ENCODE peak calls at places on chromosomes 11 and 22, in seven cellular contexts. S, G, Y, I, T, D and R are unnamed samples.

GRCh38 chr11:122048401-122048800 is 67.6 kb downstream of the BLID start:
- DNase-seq in D (no peak), T (peak; percentile 39), G (no peak), I (no peak), S (no peak), Y (no peak), R (no peak)

GRCh38 chr22:50308986-50309600 is 1.6 kb upstream of the PLXNB2 start:
- DNase-seq in D (no peak), S (no peak), G (no peak), Y (peak; percentile 56), I (peak; percentile 68), T (no peak), R (no peak)

GRCh38 chr22:38788016-38788415 is 5.9 kb downstream of the DNAL4 start:
- DNase-seq in Y (no peak), S (no peak), I (no peak), T (peak; percentile 51), G (no peak), D (no peak), R (no peak)

GRCh38 chr11:27347949-27348879 is 14.8 kb downstream of the CCDC34 start:
- DNase-seq in Y (no peak), D (no peak), T (no peak), I (no peak), S (no peak), G (no peak), R (no peak)

GRCh38 chr22:25908212-25908611 is 166.2 kb downstream of the MYO18B start:
- DNase-seq in Y (no peak), S (no peak), T (no peak), I (no peak), G (no peak), D (no peak), R (no peak)

GRCh38 chr11:67275606-67276409 is 9.5 kb downstream of the GRK2 start:
- DNase-seq in S (no peak), I (peak; percentile 49), Y (peak; percentile 21), D (no peak), G (no peak), T (no peak), R (peak; percentile 18)

GRCh38 chr22:42905217-42905616 is 48.1 kb upstream of the ARFGAP3 start:
- DNase-seq in Y (peak; percentile 76), I (no peak), D (no peak), G (no peak), T (no peak), S (no peak), R (no peak)

GRCh38 chr11:111582163-111582562 is 20.1 kb upstream of the SIK2 start:
- DNase-seq in T (no peak), I (no peak), D (no peak), G (no peak), Y (no peak), S (no peak), R (no peak)

GRCh38 chr11:59425131-59425530 is 1.1 kb downstream of the OR5A2 start:
- DNase-seq in D (no peak), I (no peak), G (no peak), S (no peak), T (no peak), Y (no peak), R (no peak)

GRCh38 chr11:68038226-68038717 is 553 bp upstream of the TCIRG1 start:
- DNase-seq in G (no peak), I (no peak), Y (peak; percentile 93), S (peak; percentile 27), T (no peak), D (no peak), R (no peak)

GRCh38 chr11:96051820-96052219 is 127.9 kb upstream of the MTMR2 start:
- DNase-seq in D (no peak), I (no peak), Y (no peak), T (no peak), G (no peak), S (no peak), R (no peak)

GRCh38 chr11:78833237-78833636 is 258.6 kb upstream of the NARS2 start:
- DNase-seq in G (no peak), T (no peak), Y (no peak), S (no peak), I (no peak), D (no peak), R (no peak)

GRCh38 chr11:1669546-1670218 is 27.3 kb upstream of the KRTAP5-6 start:
- DNase-seq in Y (no peak), T (no peak), S (no peak), I (no peak), G (no peak), D (no peak), R (no peak)

GRCh38 chr11:70470127-70470526 is 71.8 kb downstream of the CTTN start:
- DNase-seq in T (peak; percentile 24), S (no peak), G (no peak), D (no peak), I (no peak), Y (no peak), R (no peak)

GRCh38 chr22:48228468-48228867 is 1466.0 kb downstream of the TBC1D22A start:
- DNase-seq in Y (no peak), D (no peak), T (no peak), G (no peak), I (no peak), S (no peak), R (no peak)

GRCh38 chr22:46958191-46958590 is 195.7 kb downstream of the TBC1D22A start:
- DNase-seq in D (no peak), S (no peak), I (no peak), T (no peak), G (no peak), Y (no peak), R (no peak)

GRCh38 chr11:9691865-9692264 is 28.0 kb downstream of the SWAP70 start:
- DNase-seq in I (peak; percentile 69), S (no peak), D (no peak), Y (no peak), G (no peak), T (peak; percentile 69), R (no peak)

GRCh38 chr11:118813551-118813950 is 22.6 kb upstream of the DDX6 start:
- DNase-seq in S (no peak), Y (no peak), D (no peak), T (no peak), I (no peak), G (no peak), R (no peak)

GRCh38 chr11:94771390-94771789 is 3.2 kb downstream of the AMOTL1 start:
- DNase-seq in I (no peak), S (no peak), G (no peak), T (no peak), Y (no peak), D (no peak), R (no peak)

GRCh38 chr11:85955531-85955930 is 100.3 kb downstream of the CCDC83 start:
- DNase-seq in T (peak; percentile 48), G (no peak), D (peak; percentile 61), I (no peak), S (no peak), Y (no peak), R (no peak)

GRCh38 chr22:36541831-36542391 is 12.9 kb upstream of the EIF3D start:
- DNase-seq in T (peak; percentile 94), Y (no peak), G (no peak), D (peak; percentile 72), S (no peak), I (no peak), R (no peak)
- TF ChIP-seq CTCF in T (no peak), Y (no peak), G (no peak), D (no peak), S (no peak), I (no peak), R (no peak)

GRCh38 chr11:11448626-11449025 is 95.6 kb upstream of the CSNK2A3 start:
- DNase-seq in S (no peak), D (no peak), G (no peak), T (no peak), I (no peak), Y (no peak), R (no peak)

GRCh38 chr11:11450744-11451362 is 97.8 kb upstream of the CSNK2A3 start:
- DNase-seq in G (no peak), I (no peak), D (peak; percentile 82), Y (no peak), S (no peak), T (no peak), R (no peak)

GRCh38 chr11:11454671-11455223 is 101.7 kb upstream of the CSNK2A3 start:
- DNase-seq in D (no peak), S (no peak), G (no peak), I (no peak), T (no peak), Y (no peak), R (no peak)

GRCh38 chr11:11449327-11449726 is 96.3 kb upstream of the CSNK2A3 start:
- DNase-seq in D (no peak), Y (no peak), G (no peak), S (no peak), I (no peak), T (no peak), R (no peak)

DNA sequence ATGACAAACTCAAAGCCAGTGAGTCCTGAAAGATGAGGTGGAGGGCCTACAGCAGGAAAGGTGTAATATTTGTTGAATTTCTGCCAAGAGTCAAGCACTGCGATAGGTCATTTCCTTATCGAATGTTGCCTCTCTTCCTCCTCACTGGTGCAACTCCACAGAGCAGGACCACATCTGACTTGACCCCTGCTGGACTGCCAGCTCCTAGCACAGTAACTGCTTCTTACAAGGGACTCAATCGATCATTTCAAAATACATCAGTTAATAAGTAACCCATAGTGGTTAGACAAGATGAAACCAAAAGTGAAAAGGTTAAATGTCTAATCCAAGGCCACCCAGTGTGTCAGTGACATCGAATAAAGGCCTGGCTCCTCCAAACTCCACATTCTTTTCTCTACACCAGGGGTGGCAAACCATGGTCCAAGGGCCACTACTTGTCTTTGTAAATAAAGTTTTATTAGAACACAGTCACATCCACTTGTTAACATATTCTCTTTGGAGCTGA is 98.5 kb upstream of the CSNK2A3 start:
- DNase-seq in I (no peak), T (no peak), S (no peak), D (no peak), Y (no peak), G (no peak), R (no peak)
- TF ChIP-seq CTCF in I (no peak), T (no peak), S (no peak), D (no peak), Y (no peak), G (no peak), R (no peak)

GRCh38 chr22:45251828-45252227 is 11.1 kb upstream of the KIAA0930 start:
- DNase-seq in T (no peak), I (no peak), Y (no peak), D (no peak), G (no peak), S (no peak), R (no peak)
- TF ChIP-seq CTCF in T (no peak), I (no peak), Y (no peak), D (no peak), G (no peak), S (no peak), R (no peak)

GRCh38 chr11:117806906-117807305 is 9.9 kb upstream of the DSCAML1 start:
- DNase-seq in T (no peak), Y (no peak), D (no peak), I (peak; percentile 44), S (no peak), G (no peak), R (no peak)

GRCh38 chr11:117807482-117808272 is 10.7 kb upstream of the DSCAML1 start:
- DNase-seq in G (peak; percentile 74), T (peak; percentile 65), Y (peak; percentile 80), I (peak; percentile 77), S (peak; percentile 74), D (no peak), R (peak; percentile 73)

GRCh38 chr11:117805048-117805447 is 8.0 kb upstream of the DSCAML1 start:
- DNase-seq in G (no peak), Y (no peak), S (no peak), T (no peak), I (peak; percentile 47), D (no peak), R (no peak)

GRCh38 chr11:117808768-117809167 is 11.8 kb upstream of the DSCAML1 start:
- DNase-seq in T (peak; percentile 45), D (no peak), G (no peak), Y (no peak), I (no peak), S (no peak), R (no peak)

GRCh38 chr11:117809236-117810055 is 12.4 kb upstream of the DSCAML1 start:
- DNase-seq in T (peak; percentile 70), D (no peak), I (peak; percentile 72), S (peak; percentile 63), G (no peak), Y (no peak), R (peak; percentile 29)
- TF ChIP-seq CTCF in T (peak; percentile 48), D (peak; percentile 55), I (peak; percentile 34), S (peak; percentile 22), G (no peak), Y (no peak), R (no peak)